ENCODE peak calls at places on chromosomes 5 and 9, in ten cellular contexts. R is fibroblast of the aortic adventitia, C is GM23338, V is WTC11, Q is choroid plexus epithelial cell, M is cardiac muscle cell, D is body of pancreas, T is astrocyte of the cerebellum, X is IMR-90, Y is Caco-2. P is an unnamed sample.

GRCh38 chr9:137316012-137316981 is 14.2 kb upstream of the NRARP start:
- DNase-seq in R (no peak), Y (peak), V (peak), X (no peak), D (peak), Q (no peak), M (peak), T (no peak), C (peak), P (peak)

GRCh38 chr9:127583605-127584053 is 28.4 kb upstream of the STXBP1 start:
- DNase-seq in V (no peak), M (peak), C (no peak), Y (no peak), D (no peak), X (peak), Q (peak), R (peak), T (no peak), P (no peak)

GRCh38 chr9:77424993-77425392 is 223.1 kb downstream of the GNA14 start:
- DNase-seq in V (no peak), C (no peak), R (no peak), Y (no peak), D (no peak), T (no peak), M (no peak), X (peak), Q (peak), P (no peak)

GRCh38 chr5:38601843-38602424 is 45.5 kb upstream of the LIFR start:
- DNase-seq in D (peak), R (no peak), M (no peak), C (no peak), X (peak), V (no peak), Q (peak), T (no peak), Y (no peak), P (no peak)

GRCh38 chr5:87079219-87079618 is 188.5 kb upstream of the RASA1 start:
- DNase-seq in M (no peak), R (no peak), X (no peak), Q (no peak), D (no peak), C (no peak), Y (no peak), T (no peak), V (no peak), P (no peak)

GRCh38 chr5:37435261-37435660 is 56.1 kb downstream of the WDR70 start:
- DNase-seq in R (peak), T (peak), X (peak), C (no peak), Y (no peak), V (no peak), Q (peak), M (peak), D (no peak), P (no peak)

GRCh38 chr9:121566401-121567141 is 66.9 kb upstream of the GGTA1 start:
- DNase-seq in Q (peak), R (peak), Y (no peak), X (peak), T (no peak), M (peak), C (no peak), D (peak), V (no peak), P (no peak)

GRCh38 chr9:108580021-108580439 is 275.8 kb downstream of the ACTL7B start:
- DNase-seq in D (no peak), M (peak), X (no peak), T (no peak), V (no peak), R (peak), C (no peak), Y (no peak), Q (no peak), P (no peak)

GRCh38 chr5:129905467-129906176 is 1.4 kb downstream of the CHSY3 start:
- DNase-seq in V (peak), Q (peak), X (peak), T (no peak), M (peak), D (peak), Y (peak), C (peak), R (no peak), P (peak)

GRCh38 chr9:99216073-99216472 is 5.7 kb downstream of the ALG2 start:
- DNase-seq in D (no peak), V (no peak), Q (no peak), M (no peak), R (no peak), T (no peak), Y (no peak), C (no peak), X (no peak), P (no peak)

GRCh38 chr5:139141841-139142240 is 56.3 kb downstream of the SIL1 start:
- DNase-seq in M (peak), T (peak), D (peak), V (no peak), X (peak), Y (no peak), Q (peak), R (peak), C (no peak), P (no peak)

GRCh38 chr5:150660108-150660831 is 781 bp upstream of the MYOZ3 start:
- DNase-seq in D (no peak), V (no peak), M (no peak), R (no peak), Q (no peak), C (no peak), Y (no peak), X (no peak), T (no peak), P (no peak)

GRCh38 chr9:114151426-114151956 is 3.8 kb upstream of the COL27A1 start:
- DNase-seq in X (no peak), C (no peak), Q (no peak), D (peak), V (no peak), M (no peak), R (no peak), T (no peak), Y (no peak), P (no peak)

GRCh38 chr9:134065720-134066419 is 2.0 kb downstream of the BRD3 start:
- DNase-seq in D (peak), Y (no peak), V (no peak), R (peak), X (peak), Q (peak), C (no peak), T (no peak), M (peak), P (no peak)

DNA sequence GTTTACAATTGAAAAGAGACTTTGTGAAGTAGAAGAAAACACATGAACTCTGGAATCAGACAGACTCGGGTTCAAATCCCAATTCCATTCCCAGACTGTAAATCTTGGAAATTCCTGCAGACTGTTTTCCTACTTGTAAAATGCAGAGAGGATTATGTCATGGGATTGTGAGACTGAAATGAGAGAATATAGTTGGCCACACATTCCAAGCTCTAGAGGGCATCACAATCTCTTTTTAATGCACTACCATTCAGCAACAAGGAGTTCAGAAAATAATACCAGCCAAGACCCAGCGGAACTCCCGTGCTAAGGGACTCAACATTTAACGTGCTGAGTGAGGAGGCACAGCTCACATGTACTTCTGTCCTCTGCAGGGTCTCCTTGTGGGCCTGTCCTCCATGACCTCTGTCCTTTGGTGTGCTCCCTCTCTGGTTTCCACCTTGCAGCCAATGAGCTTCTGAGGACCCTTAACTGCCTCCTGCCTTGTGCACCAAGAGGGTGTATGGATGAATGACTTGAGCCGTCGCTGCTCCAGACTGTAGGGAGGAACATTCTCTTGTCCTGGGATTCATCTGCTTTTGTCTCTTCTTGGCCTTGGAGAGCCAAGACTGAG is 263.5 kb downstream of the NTRK2 start:
- DNase-seq in X (no peak), V (no peak), M (peak), D (no peak), R (peak), Y (no peak), Q (no peak), C (peak), T (no peak), P (no peak)
- TF ChIP-seq CTCF in X (no peak), V (no peak), M (peak), D (no peak), R (no peak), Y (no peak), Q (no peak), C (peak), T (peak), P (peak)

GRCh38 chr5:76956033-76956432 is 3.2 kb downstream of the CRHBP start:
- DNase-seq in T (no peak), D (no peak), Q (no peak), Y (no peak), R (no peak), C (no peak), M (no peak), V (no peak), X (no peak), P (no peak)

GRCh38 chr5:76952795-76953536 is at the start of gene CRHBP:
- DNase-seq in C (peak), T (no peak), D (no peak), V (peak), Y (no peak), Q (no peak), R (no peak), X (no peak), M (no peak), P (no peak)

GRCh38 chr5:76958976-76959767 is 6.3 kb downstream of the CRHBP start:
- DNase-seq in D (no peak), Y (no peak), C (peak), M (peak), Q (peak), X (peak), R (peak), T (peak), V (no peak), P (no peak)

GRCh38 chr5:76953551-76954382 is 922 bp downstream of the CRHBP start:
- DNase-seq in Q (peak), T (no peak), R (peak), V (peak), Y (no peak), X (no peak), D (no peak), C (peak), M (peak), P (peak)

DNA sequence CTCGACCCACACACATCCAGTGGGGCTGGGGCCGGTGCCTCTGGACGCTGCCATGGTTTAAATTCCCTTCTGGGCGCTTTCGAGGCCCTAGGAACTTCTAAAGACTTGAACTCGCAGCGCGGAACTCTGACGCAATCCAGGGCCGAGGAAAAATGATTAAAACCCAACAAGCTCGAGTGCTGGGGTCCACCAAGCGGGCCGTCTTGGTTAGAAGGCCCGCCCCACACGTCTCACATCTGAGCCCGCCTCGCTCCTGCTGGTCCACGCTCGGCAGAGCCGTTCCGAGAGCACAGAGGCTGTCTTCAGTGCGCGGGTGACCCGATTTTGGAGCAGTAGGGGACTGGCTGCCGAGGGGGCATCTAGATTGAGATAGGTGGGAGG is 1.5 kb downstream of the CRHBP start:
- DNase-seq in Q (no peak), T (no peak), V (peak), D (no peak), M (no peak), X (no peak), Y (no peak), R (no peak), C (peak), P (no peak)
- TF ChIP-seq CTCF in Q (no peak), T (no peak), V (no peak), D (no peak), M (no peak), X (no peak), Y (no peak), R (no peak), C (no peak), P (no peak)

GRCh38 chr5:136249678-136250266 is 56.8 kb upstream of the SMIM32 start:
- DNase-seq in V (peak), X (peak), R (peak), D (peak), T (peak), C (peak), Y (peak), M (peak), Q (peak), P (peak)
- TF ChIP-seq CTCF in V (peak), X (peak), R (peak), D (peak), T (peak), C (peak), Y (peak), M (peak), Q (peak), P (peak)

GRCh38 chr9:96245399-96245798 is 56.6 kb downstream of the HSD17B3 start:
- DNase-seq in Q (no peak), R (no peak), Y (peak), V (peak), T (no peak), M (no peak), X (no peak), D (no peak), C (peak), P (no peak)
- TF ChIP-seq CTCF in Q (no peak), R (no peak), Y (no peak), V (peak), T (no peak), M (no peak), X (no peak), D (no peak), C (peak), P (peak)